ENCODE peak calls at places on chromosomes 7 and 10, in six cellular contexts. E is A549, W is HepG2, T is K562, A is WTC11, K is H1. S is an unnamed sample.

GRCh38 chr10:57102234-57102633 is 741.2 kb upstream of the ZWINT start:
- DNase-seq in E (no peak), W (no peak), T (no peak), A (no peak), K (no peak), S (no peak)

GRCh38 chr10:80204801-80205477 is 398 bp downstream of the ANXA11 start:
- DNase-seq in E (no peak), W (no peak), T (peak; percentile 69), A (no peak), K (no peak), S (peak; percentile 21)

GRCh38 chr7:5699951-5700384 is 81.5 kb downstream of the RNF216 start:
- DNase-seq in E (no peak), W (no peak), T (no peak), A (no peak), K (no peak), S (no peak)

GRCh38 chr7:94655884-94656657 is at the start of gene SGCE:
- DNase-seq in E (peak; percentile 55), W (peak; percentile 65), T (peak; percentile 45), A (peak; percentile 86), K (peak; percentile 91), S (peak; percentile 65)

GRCh38 chr10:16845248-16845647 is 28.0 kb upstream of the RSU1 start:
- DNase-seq in E (no peak), W (no peak), T (no peak), A (no peak), K (no peak), S (peak; percentile 21)

GRCh38 chr10:37703833-37704382 is 153.5 kb downstream of the ZNF248 start:
- DNase-seq in E (no peak), W (no peak), T (no peak), A (no peak), K (no peak), S (no peak)

GRCh38 chr7:148867571-148868377 is 16.3 kb downstream of the EZH2 start:
- DNase-seq in E (no peak), W (no peak), T (no peak), A (no peak), K (no peak), S (no peak)

GRCh38 chr7:131011437-131011752 is 277.4 kb upstream of the KLF14 start:
- DNase-seq in E (no peak), W (no peak), T (no peak), A (peak; percentile 25), K (no peak), S (no peak)

GRCh38 chr10:27448926-27449325 is 55.2 kb upstream of the RAB18 start:
- DNase-seq in E (no peak), W (peak; percentile 4), T (no peak), A (no peak), K (no peak), S (no peak)

GRCh38 chr10:124648738-124649137 is 95.4 kb downstream of the FAM53B start:
- DNase-seq in E (no peak), W (no peak), T (peak; percentile 85), A (no peak), K (no peak), S (peak; percentile 84)

GRCh38 chr7:7178081-7178480 is 4.3 kb upstream of the C1GALT1 start:
- DNase-seq in E (no peak), W (no peak), T (no peak), A (no peak), K (no peak), S (no peak)

GRCh38 chr7:101539784-101540183 is 89.3 kb downstream of the MYL10 start:
- DNase-seq in E (no peak), W (no peak), T (no peak), A (no peak), K (no peak), S (no peak)

GRCh38 chr7:137577184-137577583 is 233.7 kb upstream of the PTN start:
- DNase-seq in E (no peak), W (no peak), T (no peak), A (no peak), K (no peak), S (no peak)

GRCh38 chr10:5814110-5815107 is 1.2 kb upstream of the GDI2 start:
- DNase-seq in E (no peak), W (no peak), T (peak; percentile 63), A (no peak), K (no peak), S (no peak)

GRCh38 chr10:4013651-4014085 is 228.7 kb upstream of the KLF6 start:
- DNase-seq in E (no peak), W (no peak), T (no peak), A (no peak), K (no peak), S (no peak)

GRCh38 chr7:94052398-94053180 is 48.4 kb upstream of the BET1 start:
- DNase-seq in E (no peak), W (no peak), T (no peak), A (no peak), K (no peak), S (no peak)

GRCh38 chr10:24958701-24959392 is 6.4 kb upstream of the PRTFDC1 start:
- DNase-seq in E (no peak), W (no peak), T (peak; percentile 78), A (no peak), K (no peak), S (peak; percentile 76)

GRCh38 chr7:69839782-69840181 is 241.5 kb downstream of the AUTS2 start:
- DNase-seq in E (no peak), W (no peak), T (no peak), A (no peak), K (no peak), S (no peak)

GRCh38 chr7:70710011-70710480 is 421.9 kb upstream of the GALNT17 start:
- DNase-seq in E (no peak), W (no peak), T (no peak), A (no peak), K (no peak), S (no peak)

GRCh38 chr10:103752680-103753248 is 102.6 kb downstream of the SH3PXD2A start:
- DNase-seq in E (no peak), W (peak; percentile 25), T (peak; percentile 40), A (peak; percentile 66), K (peak; percentile 76), S (no peak)

GRCh38 chr7:138245682-138246081 is 169.4 kb downstream of the AKR1D1 start:
- DNase-seq in E (no peak), W (peak; percentile 97), T (no peak), A (no peak), K (no peak), S (no peak)

GRCh38 chr10:66162560-66163143 is 763.2 kb upstream of the LRRTM3 start:
- DNase-seq in E (no peak), W (no peak), T (no peak), A (no peak), K (no peak), S (no peak)

GRCh38 chr7:139701908-139702307 is 75.9 kb downstream of the HIPK2 start:
- DNase-seq in E (no peak), W (no peak), T (no peak), A (no peak), K (no peak), S (no peak)

GRCh38 chr7:70040971-70041766 is 442.9 kb downstream of the AUTS2 start:
- DNase-seq in E (peak; percentile 5), W (no peak), T (peak; percentile 12), A (no peak), K (no peak), S (no peak)

GRCh38 chr7:2805213-2806003 is 38.7 kb downstream of the GNA12 start:
- DNase-seq in E (no peak), W (peak; percentile 61), T (peak; percentile 74), A (no peak), K (no peak), S (no peak)

GRCh38 chr10:69614130-69614529 is 15.9 kb upstream of the FAM241B start:
- DNase-seq in E (no peak), W (no peak), T (no peak), A (no peak), K (no peak), S (no peak)

GRCh38 chr7:125391921-125392320 is 462.3 kb upstream of the POT1 start:
- DNase-seq in E (no peak), W (no peak), T (no peak), A (no peak), K (no peak), S (peak; percentile 53)

GRCh38 chr10:120221873-120222485 is 235.0 kb upstream of the PLPP4 start:
- DNase-seq in E (peak; percentile 65), W (peak; percentile 64), T (peak; percentile 49), A (peak; percentile 58), K (peak; percentile 58), S (peak; percentile 64)

GRCh38 chr7:11193131-11193867 is 219.6 kb downstream of the PHF14 start:
- DNase-seq in E (no peak), W (peak; percentile 13), T (peak; percentile 18), A (peak; percentile 58), K (peak; percentile 58), S (no peak)
- TF ChIP-seq JUN in E (no peak), W (no peak), T (no peak), A (no peak), K (no peak), S (no peak)

GRCh38 chr10:128036746-128037542 is 89.3 kb downstream of the MKI67 start:
- DNase-seq in E (no peak), W (no peak), T (no peak), A (no peak), K (no peak), S (peak; percentile 84)
- TF ChIP-seq JUN in E (no peak), W (no peak), T (no peak), A (no peak), K (no peak), S (peak; percentile 61)

GRCh38 chr7:44145969-44146897 is 5.1 kb upstream of the MYL7 start:
- DNase-seq in E (peak; percentile 65), W (no peak), T (peak; percentile 90), A (peak; percentile 95), K (peak; percentile 92), S (peak; percentile 32)

GRCh38 chr7:44144968-44145418 is 3.9 kb upstream of the MYL7 start:
- DNase-seq in E (no peak), W (no peak), T (no peak), A (no peak), K (no peak), S (no peak)

GRCh38 chr7:44144426-44144967 is 3.4 kb upstream of the MYL7 start:
- DNase-seq in E (no peak), W (no peak), T (no peak), A (peak; percentile 10), K (no peak), S (no peak)

GRCh38 chr7:44147026-44147881 is 6.1 kb upstream of the MYL7 start:
- DNase-seq in E (no peak), W (no peak), T (peak; percentile 93), A (peak; percentile 25), K (no peak), S (no peak)

DNA sequence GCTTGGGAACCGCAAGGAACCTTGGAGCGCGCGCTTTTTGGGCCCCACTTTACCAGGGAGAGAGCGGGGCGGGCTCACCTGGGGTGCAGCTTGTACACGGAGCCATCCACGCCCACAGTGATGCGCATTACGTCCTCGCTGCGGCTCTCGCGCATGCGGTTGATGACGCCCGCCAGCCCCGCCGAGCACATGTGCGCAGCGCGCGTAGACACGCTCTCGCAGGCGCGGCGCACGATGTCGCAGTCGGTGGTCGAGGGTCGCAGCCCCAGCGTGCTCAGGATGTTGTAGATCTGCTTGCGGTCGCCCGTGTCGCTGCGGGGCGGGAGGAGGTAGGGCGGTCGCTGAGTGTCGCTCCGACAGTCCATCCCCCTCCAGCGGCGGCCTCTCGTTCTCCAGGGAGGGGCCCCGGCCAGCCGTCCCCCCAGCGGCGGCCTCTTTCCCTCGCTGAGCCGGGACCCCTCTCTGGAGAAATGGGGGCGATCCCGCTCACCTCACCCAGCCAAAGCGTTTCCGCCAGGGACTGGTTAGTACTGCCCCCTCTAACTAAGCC is 4.4 kb upstream of the MYL7 start:
- DNase-seq in E (no peak), W (no peak), T (peak; percentile 9), A (peak; percentile 65), K (peak; percentile 68), S (no peak)
- TF ChIP-seq JUN in E (no peak), W (no peak), T (no peak), A (peak; percentile 99), K (no peak), S (no peak)

GRCh38 chr7:41425926-41426325 is 277.0 kb downstream of the INHBA start:
- DNase-seq in E (no peak), W (no peak), T (no peak), A (no peak), K (no peak), S (peak; percentile 8)
- TF ChIP-seq JUN in E (no peak), W (no peak), T (no peak), A (no peak), K (no peak), S (peak; percentile 6)